ENCODE peak calls at places on chromosomes 16 and 17, in nine cellular contexts. I is nephron progenitor cell; M is mesenchymal stem cell; D is KBM-7; H is EL; W is activated CD8-positive, alpha-beta memory T cell treated with anti-CD3 and anti-CD28 coated beads for 1 hour; L is activated CD4-positive, alpha-beta T cell treated with anti-CD3 and anti-CD28 coated beads for 24 hours; B is Calu3; S is ACHN. O is an unnamed sample.

GRCh38 chr17:67491009-67491677 is 114.1 kb downstream of the PITPNC1 start:
- DNase-seq in H (peak; percentile 97), I (peak; percentile 23), L (no peak), D (no peak), S (peak; percentile 87), B (peak; percentile 43), W (no peak), M (peak; percentile 100), O (peak; percentile 80)

GRCh38 chr17:35087731-35088646 is 24.5 kb upstream of the RFFL start:
- DNase-seq in W (no peak), M (peak; percentile 80), L (no peak), D (peak; percentile 55), B (peak; percentile 31), H (peak; percentile 65), I (peak; percentile 54), S (peak; percentile 71), O (peak; percentile 58)

GRCh38 chr16:10929853-10930754 is 12.2 kb downstream of the DEXI start:
- DNase-seq in B (no peak), L (no peak), S (no peak), W (no peak), H (no peak), M (no peak), D (no peak), I (no peak), O (no peak)

GRCh38 chr17:31439716-31440115 is 48.2 kb downstream of the RAB11FIP4 start:
- DNase-seq in I (no peak), L (no peak), W (no peak), H (no peak), S (no peak), D (no peak), B (no peak), M (no peak), O (no peak)

GRCh38 chr17:30290077-30290476 is 1.7 kb downstream of the BLMH start:
- DNase-seq in D (no peak), M (no peak), L (no peak), H (no peak), I (no peak), B (no peak), W (no peak), S (no peak), O (no peak)

GRCh38 chr16:80084614-80085013 is 456.2 kb upstream of the DYNLRB2 start:
- DNase-seq in W (no peak), B (peak; percentile 21), M (peak; percentile 64), H (peak; percentile 38), S (peak; percentile 63), D (no peak), L (no peak), I (peak; percentile 44), O (peak; percentile 61)

GRCh38 chr16:10741844-10742243 is 1.8 kb upstream of the NUBP1 start:
- DNase-seq in M (no peak), S (no peak), L (no peak), B (no peak), W (no peak), H (peak; percentile 9), D (no peak), I (no peak), O (no peak)

GRCh38 chr17:41417576-41418015 is 6.8 kb downstream of the KRT37 start:
- DNase-seq in L (no peak), I (no peak), W (no peak), B (peak; percentile 72), D (peak; percentile 1), M (no peak), H (no peak), S (no peak), O (no peak)

GRCh38 chr16:50305441-50306061 is 39.2 kb downstream of the ADCY7 start:
- DNase-seq in S (no peak), M (no peak), B (no peak), H (no peak), W (no peak), D (no peak), I (no peak), L (no peak), O (peak; percentile 1)

O was measured in thyroid gland.